ENCODE peak calls at places on chromosome 17, in four cellular contexts. B is NCI-H774, C is C1 segment of cervical spinal cord, M is SHP77. Q is an unnamed sample.

GRCh38 chr17:2704890-2705248 is 6.7 kb downstream of the CLUH start:
- DNase-seq in B (no peak), C (no peak), M (no peak), Q (no peak)

GRCh38 chr17:19718041-19718612 is 1.7 kb upstream of the SLC47A2 start:
- DNase-seq in B (no peak), C (no peak), M (no peak), Q (no peak)

GRCh38 chr17:40134184-40134583 is 6.2 kb upstream of the CASC3 start:
- DNase-seq in M (no peak), B (no peak), C (no peak), Q (no peak)

GRCh38 chr17:27407916-27408846 is 48.1 kb upstream of the KSR1 start:
- DNase-seq in B (no peak), C (no peak), M (no peak), Q (no peak)

GRCh38 chr17:44119798-44120197 is 3.6 kb downstream of the HDAC5 start:
- DNase-seq in C (no peak), B (no peak), M (no peak), Q (no peak)

GRCh38 chr17:29246638-29247037 is at the start of gene CRYBA1:
- DNase-seq in B (no peak), C (no peak), M (no peak), Q (no peak)

GRCh38 chr17:66584927-66585326 is 250.0 kb upstream of the CACNG5 start:
- DNase-seq in B (no peak), M (no peak), C (no peak), Q (no peak)

GRCh38 chr17:64728041-64728695 is 66.1 kb upstream of the SMURF2 start:
- DNase-seq in B (no peak), C (no peak), M (no peak), Q (no peak)

GRCh38 chr17:82775033-82775823 is 23.4 kb downstream of the TBCD start:
- DNase-seq in C (no peak), B (peak; percentile 35), M (peak; percentile 37), Q (peak; percentile 24)

GRCh38 chr17:49836111-49837030 is 11.5 kb downstream of the TAC4 start:
- DNase-seq in C (no peak), B (no peak), M (no peak), Q (no peak)

GRCh38 chr17:6463616-6464445 is 19.6 kb downstream of the PIMREG start:
- DNase-seq in B (no peak), C (no peak), M (no peak), Q (no peak)

GRCh38 chr17:57068222-57068658 is 16.8 kb upstream of the AKAP1 start:
- DNase-seq in B (peak; percentile 24), C (no peak), M (no peak), Q (no peak)

GRCh38 chr17:76654408-76654807 is 10.9 kb upstream of the ST6GALNAC1 start:
- DNase-seq in B (no peak), C (no peak), M (no peak), Q (no peak)

GRCh38 chr17:19897901-19898300 is 30.2 kb upstream of the ULK2 start:
- DNase-seq in C (no peak), B (no peak), M (no peak), Q (no peak)

GRCh38 chr17:2233441-2233947 is 70.1 kb downstream of the SMG6 start:
- DNase-seq in M (no peak), B (no peak), C (no peak), Q (no peak)

GRCh38 chr17:29341726-29342125 is 47.8 kb upstream of the NUFIP2 start:
- DNase-seq in B (no peak), C (no peak), M (no peak), Q (no peak)

GRCh38 chr17:57442401-57442823 is 186.1 kb downstream of the MSI2 start:
- DNase-seq in C (no peak), M (no peak), B (no peak), Q (no peak)

GRCh38 chr17:69336580-69336979 is 9.6 kb upstream of the ABCA5 start:
- DNase-seq in B (no peak), C (no peak), M (no peak), Q (no peak)

GRCh38 chr17:61352771-61353170 is 46.9 kb upstream of the TBX2 start:
- DNase-seq in M (no peak), B (no peak), C (no peak), Q (no peak)

GRCh38 chr17:36092228-36092627 is 2.3 kb upstream of the CCL3 start:
- DNase-seq in C (no peak), B (no peak), M (no peak), Q (no peak)

GRCh38 chr17:78589031-78589675 is 12.0 kb upstream of the DNAH17 start:
- DNase-seq in B (no peak), C (no peak), M (no peak), Q (no peak)

GRCh38 chr17:78132086-78132676 is 1.6 kb downstream of the TMC8 start:
- DNase-seq in C (no peak), B (no peak), M (no peak), Q (peak; percentile 71)

GRCh38 chr17:77458202-77459017 is 317.6 kb downstream of the SEC14L1 start:
- DNase-seq in M (no peak), B (no peak), C (no peak), Q (peak; percentile 31)

GRCh38 chr17:62405451-62405850 is 18.2 kb upstream of the METTL2A start:
- DNase-seq in M (no peak), C (no peak), B (no peak), Q (no peak)

GRCh38 chr17:596763-597644 is 117.6 kb downstream of the VPS53 start:
- DNase-seq in M (no peak), C (no peak), B (no peak), Q (no peak)

GRCh38 chr17:44353656-44354331 is 8.7 kb downstream of the GRN start:
- DNase-seq in C (no peak), M (no peak), B (no peak), Q (no peak)

GRCh38 chr17:9842057-9842758 is 16.5 kb downstream of the GLP2R start:
- DNase-seq in C (no peak), B (no peak), M (no peak), Q (no peak)